ENCODE peak calls at places on chromosomes 11 and 22, in four cellular contexts. One of them, this sample, is unnamed.

GRCh38 chr11:31959711-31960110 is 131.2 kb upstream of the RCN1 start:
- DNase-seq in trophoblast cell: peak; percentile 8
- DNase-seq in K562: no peak
- DNase-seq in neuronal stem cell: no peak
- DNase-seq in this sample: no peak

GRCh38 chr22:43004362-43005035 is 10.4 kb downstream of the PACSIN2 start:
- DNase-seq in trophoblast cell: peak; percentile 10
- DNase-seq in K562: no peak
- DNase-seq in neuronal stem cell: no peak
- DNase-seq in this sample: no peak

GRCh38 chr11:69892986-69893555 is 73.9 kb upstream of the FGF3 start:
- DNase-seq in trophoblast cell: no peak
- DNase-seq in K562: no peak
- DNase-seq in neuronal stem cell: no peak
- DNase-seq in this sample: no peak

GRCh38 chr11:117520966-117521365 is 193.3 kb downstream of the CEP164 start:
- DNase-seq in trophoblast cell: no peak
- DNase-seq in K562: no peak
- DNase-seq in neuronal stem cell: no peak
- DNase-seq in this sample: no peak

GRCh38 chr11:27902981-27903624 is 202.8 kb upstream of the BDNF start:
- DNase-seq in trophoblast cell: no peak
- DNase-seq in K562: no peak
- DNase-seq in neuronal stem cell: no peak
- DNase-seq in this sample: no peak

GRCh38 chr11:111299111-111300026 is 1.0 kb downstream of the POU2AF3 start:
- DNase-seq in trophoblast cell: peak; percentile 33
- DNase-seq in K562: no peak
- DNase-seq in neuronal stem cell: peak; percentile 52
- DNase-seq in this sample: no peak

GRCh38 chr11:28133146-28133545 is 25.0 kb downstream of the METTL15 start:
- DNase-seq in trophoblast cell: no peak
- DNase-seq in K562: no peak
- DNase-seq in neuronal stem cell: no peak
- DNase-seq in this sample: no peak

GRCh38 chr11:102451693-102452460 is 688 bp downstream of the TMEM123 start:
- DNase-seq in trophoblast cell: peak; percentile 50
- DNase-seq in K562: peak; percentile 66
- DNase-seq in neuronal stem cell: peak; percentile 40
- DNase-seq in this sample: peak; percentile 94

GRCh38 chr11:28547395-28547794 is 439.2 kb downstream of the METTL15 start:
- DNase-seq in trophoblast cell: no peak
- DNase-seq in K562: no peak
- DNase-seq in neuronal stem cell: no peak
- DNase-seq in this sample: no peak

GRCh38 chr11:14789879-14790484 is 102.0 kb downstream of the CYP2R1 start:
- DNase-seq in trophoblast cell: peak; percentile 31
- DNase-seq in K562: no peak
- DNase-seq in neuronal stem cell: no peak
- DNase-seq in this sample: peak; percentile 31

GRCh38 chr22:49873228-49873940 is 19.7 kb downstream of the ZBED4 start:
- DNase-seq in trophoblast cell: no peak
- DNase-seq in K562: no peak
- DNase-seq in neuronal stem cell: no peak
- DNase-seq in this sample: no peak

GRCh38 chr11:20308601-20309000 is 54.9 kb upstream of the HTATIP2 start:
- DNase-seq in trophoblast cell: no peak
- DNase-seq in K562: no peak
- DNase-seq in neuronal stem cell: no peak
- DNase-seq in this sample: no peak

GRCh38 chr11:20311444-20311843 is 52.1 kb upstream of the HTATIP2 start:
- DNase-seq in trophoblast cell: no peak
- DNase-seq in K562: no peak
- DNase-seq in neuronal stem cell: no peak
- DNase-seq in this sample: no peak

GRCh38 chr11:20309626-20310025 is 53.9 kb upstream of the HTATIP2 start:
- DNase-seq in trophoblast cell: no peak
- DNase-seq in K562: no peak
- DNase-seq in neuronal stem cell: no peak
- DNase-seq in this sample: no peak

GRCh38 chr11:20310596-20311394 is 52.7 kb upstream of the HTATIP2 start:
- DNase-seq in trophoblast cell: no peak
- DNase-seq in K562: no peak
- DNase-seq in neuronal stem cell: peak; percentile 49
- DNase-seq in this sample: no peak

DNA sequence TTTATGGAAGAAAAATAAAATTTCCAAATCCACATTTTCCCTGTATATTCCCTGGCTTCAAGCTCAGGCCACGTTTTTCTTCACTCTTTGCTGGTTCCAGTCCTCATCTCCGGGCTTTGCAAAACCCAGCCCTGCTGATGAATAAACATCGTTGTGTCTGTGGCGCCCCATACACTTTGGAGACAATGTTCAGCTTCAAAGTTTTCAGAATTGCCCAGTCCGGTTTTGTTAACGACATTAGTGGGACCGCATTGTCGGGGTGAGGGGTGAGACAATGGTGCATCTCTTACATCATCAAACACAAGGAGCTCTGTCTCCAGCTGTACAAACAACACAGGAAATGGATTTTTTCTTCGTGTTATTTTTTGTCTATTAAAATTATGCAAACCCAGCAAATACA is 53.4 kb upstream of the HTATIP2 start:
- DNase-seq in trophoblast cell: no peak
- DNase-seq in K562: no peak
- DNase-seq in neuronal stem cell: no peak
- DNase-seq in this sample: no peak
- H3K4me3 ChIP-seq in trophoblast cell: no peak overlapping the region
- H3K4me3 ChIP-seq in K562: no peak overlapping the region
- H3K4me3 ChIP-seq in neuronal stem cell: no peak overlapping the region
- H3K4me3 ChIP-seq in this sample: no peak overlapping the region

GRCh38 chr11:65110354-65110861 is 1.3 kb upstream of the TM7SF2 start:
- DNase-seq in trophoblast cell: peak; percentile 93
- DNase-seq in K562: peak; percentile 76
- DNase-seq in neuronal stem cell: peak; percentile 85
- DNase-seq in this sample: peak; percentile 87
- H3K4me2 ChIP-seq in trophoblast cell: no peak overlapping the region
- H3K4me2 ChIP-seq in K562: peak overlapping the region; percentile 14
- H3K4me2 ChIP-seq in neuronal stem cell: no peak overlapping the region
- H3K4me2 ChIP-seq in this sample: no peak overlapping the region

GRCh38 chr11:60945295-60945667 is 6.7 kb downstream of the SLC15A3 start:
- DNase-seq in trophoblast cell: no peak
- DNase-seq in K562: no peak
- DNase-seq in neuronal stem cell: no peak
- DNase-seq in this sample: no peak

GRCh38 chr11:60941371-60942119 is 10.4 kb downstream of the SLC15A3 start:
- DNase-seq in trophoblast cell: peak; percentile 41
- DNase-seq in K562: no peak
- DNase-seq in neuronal stem cell: no peak
- DNase-seq in this sample: peak; percentile 46

GRCh38 chr11:60942207-60942606 is 9.8 kb downstream of the SLC15A3 start:
- DNase-seq in trophoblast cell: peak; percentile 91
- DNase-seq in K562: no peak
- DNase-seq in neuronal stem cell: no peak
- DNase-seq in this sample: no peak

GRCh38 chr11:60944504-60945294 is 7.3 kb downstream of the SLC15A3 start:
- DNase-seq in trophoblast cell: peak; percentile 20
- DNase-seq in K562: peak; percentile 55
- DNase-seq in neuronal stem cell: no peak
- DNase-seq in this sample: no peak

DNA sequence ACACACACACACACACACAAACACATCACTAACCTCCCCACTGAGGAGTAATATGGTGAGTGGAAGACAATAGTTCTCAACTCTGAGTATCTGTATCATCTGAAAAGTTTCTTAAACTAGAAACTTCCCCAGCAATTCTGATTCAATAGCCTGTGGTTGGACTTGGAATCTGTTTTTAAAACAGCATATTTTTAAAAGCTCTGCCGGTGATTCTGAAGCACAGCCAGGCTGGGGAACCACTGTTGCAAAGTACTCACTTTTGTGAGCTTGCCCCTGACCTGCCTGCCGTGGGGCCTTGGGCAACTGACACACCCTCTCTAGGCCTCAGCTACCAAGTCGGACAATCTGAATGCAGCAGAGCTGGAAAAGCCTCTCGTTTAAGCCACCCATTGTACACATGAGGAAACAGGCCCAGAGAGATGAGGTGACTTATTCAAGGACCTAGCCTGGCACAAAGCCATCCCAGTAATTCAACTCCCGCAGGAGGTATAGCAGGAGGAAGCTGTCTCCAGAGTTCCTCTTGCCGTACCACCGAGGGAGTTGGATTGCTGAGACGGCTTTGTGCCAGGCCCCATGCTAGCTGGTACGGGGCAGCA is 8.9 kb downstream of the SLC15A3 start:
- DNase-seq in trophoblast cell: peak; percentile 88
- DNase-seq in K562: no peak
- DNase-seq in neuronal stem cell: no peak
- DNase-seq in this sample: no peak
- H2AFZ ChIP-seq in trophoblast cell: no peak overlapping the region
- H2AFZ ChIP-seq in K562: no peak overlapping the region
- H2AFZ ChIP-seq in neuronal stem cell: no peak overlapping the region
- H2AFZ ChIP-seq in this sample: no peak overlapping the region

GRCh38 chr22:19713650-19714319 is 518 bp upstream of the SEPTIN5 start:
- DNase-seq in trophoblast cell: peak; percentile 47
- DNase-seq in K562: no peak
- DNase-seq in neuronal stem cell: no peak
- DNase-seq in this sample: no peak
- H3K4me3 ChIP-seq in trophoblast cell: peak overlapping the region; percentile 51
- H3K4me3 ChIP-seq in K562: peak overlapping the region; percentile 50
- H3K4me3 ChIP-seq in neuronal stem cell: peak overlapping the region; percentile 82
- H3K4me3 ChIP-seq in this sample: no peak overlapping the region

DNA sequence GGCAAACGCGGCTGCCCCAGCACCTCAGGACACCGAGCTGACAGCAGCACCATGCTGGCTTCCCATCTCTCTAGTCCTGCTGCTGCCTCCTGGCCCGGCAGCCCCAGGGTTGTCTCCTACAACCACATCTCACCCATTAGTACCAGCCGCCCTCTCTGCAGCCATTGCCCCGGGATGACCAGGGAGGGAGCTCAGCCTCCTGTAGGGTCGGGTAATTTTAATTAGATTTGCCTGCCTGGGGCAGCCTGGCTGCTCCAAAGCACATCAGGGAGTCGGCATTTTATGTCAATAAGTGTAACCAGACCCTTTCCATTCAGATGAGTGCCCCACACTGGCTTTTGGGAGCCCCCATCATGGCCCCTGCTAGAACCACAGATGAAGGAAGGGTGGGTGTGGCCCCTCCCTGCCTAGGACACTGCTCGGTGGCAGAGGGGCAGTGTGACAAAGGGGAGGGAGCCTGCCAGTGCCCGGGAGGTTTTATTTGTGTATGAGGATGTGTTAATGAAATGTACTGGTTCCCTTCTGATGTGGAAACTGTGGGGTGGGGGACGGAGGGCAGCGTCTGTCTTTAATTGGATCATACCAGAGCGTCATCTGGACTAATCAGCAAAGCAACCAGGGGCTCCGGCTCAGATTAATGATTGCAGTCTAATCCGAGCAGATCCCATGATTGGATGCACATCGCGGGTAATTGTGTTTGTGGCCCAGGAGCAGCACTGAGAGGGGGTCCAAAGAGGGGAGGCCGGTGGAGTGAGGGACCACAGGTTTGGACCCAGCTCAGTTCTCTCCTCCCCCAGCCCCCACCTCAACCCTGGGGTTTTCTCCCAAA is 125.3 kb downstream of the FEZ1 start:
- DNase-seq in trophoblast cell: no peak
- DNase-seq in K562: no peak
- DNase-seq in neuronal stem cell: no peak
- DNase-seq in this sample: no peak
- H3K4me2 ChIP-seq in trophoblast cell: no peak overlapping the region
- H3K4me2 ChIP-seq in K562: no peak overlapping the region
- H3K4me2 ChIP-seq in neuronal stem cell: peak overlapping the region; percentile 41
- H3K4me2 ChIP-seq in this sample: no peak overlapping the region

GRCh38 chr11:8034604-8035224 is 46.3 kb upstream of the TUB start:
- DNase-seq in trophoblast cell: no peak
- DNase-seq in K562: no peak
- DNase-seq in neuronal stem cell: no peak
- DNase-seq in this sample: no peak
- H2AFZ ChIP-seq in trophoblast cell: no peak overlapping the region
- H2AFZ ChIP-seq in K562: no peak overlapping the region
- H2AFZ ChIP-seq in neuronal stem cell: no peak overlapping the region
- H2AFZ ChIP-seq in this sample: no peak overlapping the region

GRCh38 chr11:78898376-78898775 is 323.7 kb upstream of the NARS2 start:
- DNase-seq in trophoblast cell: no peak
- DNase-seq in K562: no peak
- DNase-seq in neuronal stem cell: no peak
- DNase-seq in this sample: no peak

GRCh38 chr11:78905756-78906155 is 331.1 kb upstream of the NARS2 start:
- DNase-seq in trophoblast cell: no peak
- DNase-seq in K562: no peak
- DNase-seq in neuronal stem cell: no peak
- DNase-seq in this sample: no peak

GRCh38 chr11:78902771-78903507 is 328.3 kb upstream of the NARS2 start:
- DNase-seq in trophoblast cell: peak; percentile 18
- DNase-seq in K562: peak; percentile 16
- DNase-seq in neuronal stem cell: no peak
- DNase-seq in this sample: no peak

GRCh38 chr11:78907636-78908035 is 333.0 kb upstream of the NARS2 start:
- DNase-seq in trophoblast cell: peak; percentile 90
- DNase-seq in K562: no peak
- DNase-seq in neuronal stem cell: no peak
- DNase-seq in this sample: no peak

DNA sequence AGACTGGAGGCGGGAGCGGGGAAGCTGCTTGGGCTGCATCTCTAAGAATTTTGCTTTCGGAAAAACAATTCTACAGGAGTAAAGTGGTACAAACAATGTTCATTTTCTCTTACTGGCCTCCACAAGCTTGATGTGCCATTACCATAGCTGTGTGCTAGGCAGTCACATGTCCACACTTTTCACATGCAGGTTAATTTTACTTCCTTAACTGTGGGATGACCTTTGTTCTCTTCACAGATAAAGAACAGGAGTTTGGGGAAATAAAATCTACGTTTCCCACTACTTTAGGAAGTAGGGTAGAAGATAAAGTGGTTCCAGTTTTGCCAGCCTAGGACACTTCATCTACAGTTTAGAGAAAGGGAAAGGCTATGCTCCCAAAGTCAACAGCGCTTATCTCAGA is 327.2 kb upstream of the NARS2 start:
- DNase-seq in trophoblast cell: no peak
- DNase-seq in K562: no peak
- DNase-seq in neuronal stem cell: no peak
- DNase-seq in this sample: no peak
- H3K4me3 ChIP-seq in trophoblast cell: no peak overlapping the region
- H3K4me3 ChIP-seq in K562: no peak overlapping the region
- H3K4me3 ChIP-seq in neuronal stem cell: no peak overlapping the region
- H3K4me3 ChIP-seq in this sample: no peak overlapping the region

GRCh38 chr22:29029202-29030000 is 32.2 kb downstream of the C22orf31 start:
- DNase-seq in trophoblast cell: no peak
- DNase-seq in K562: no peak
- DNase-seq in neuronal stem cell: no peak
- DNase-seq in this sample: no peak

GRCh38 chr22:29026579-29026978 is 35.1 kb downstream of the C22orf31 start:
- DNase-seq in trophoblast cell: no peak
- DNase-seq in K562: no peak
- DNase-seq in neuronal stem cell: no peak
- DNase-seq in this sample: no peak

GRCh38 chr22:29030618-29031235 is 30.9 kb downstream of the C22orf31 start:
- DNase-seq in trophoblast cell: peak; percentile 28
- DNase-seq in K562: peak; percentile 68
- DNase-seq in neuronal stem cell: peak; percentile 58
- DNase-seq in this sample: no peak

GRCh38 chr22:29030016-29030617 is 31.5 kb downstream of the C22orf31 start:
- DNase-seq in trophoblast cell: peak; percentile 7
- DNase-seq in K562: no peak
- DNase-seq in neuronal stem cell: peak; percentile 8
- DNase-seq in this sample: no peak

GRCh38 chr22:29028468-29028867 is 33.2 kb downstream of the C22orf31 start:
- DNase-seq in trophoblast cell: no peak
- DNase-seq in K562: no peak
- DNase-seq in neuronal stem cell: no peak
- DNase-seq in this sample: no peak
- H3K4me2 ChIP-seq in trophoblast cell: no peak overlapping the region
- H3K4me2 ChIP-seq in K562: no peak overlapping the region
- H3K4me2 ChIP-seq in neuronal stem cell: no peak overlapping the region
- H3K4me2 ChIP-seq in this sample: no peak overlapping the region